ENCODE peak calls at places on chromosome 4, in seven cellular contexts. O is K562, E is A549, J is HCT116, P is GM12878, V is IMR-90, C is HepG2. R is an unnamed sample.

GRCh38 chr4:5374994-5375393 is 323.7 kb downstream of the STK32B start:
- DNase-seq in O (no peak), E (no peak), J (no peak), P (no peak), V (no peak), C (no peak), R (no peak)

GRCh38 chr4:1720163-1720983 is 750 bp downstream of the TMEM129 start:
- DNase-seq in O (peak), E (no peak), J (no peak), P (no peak), V (peak), C (no peak), R (no peak)

GRCh38 chr4:164251257-164251656 is 502.7 kb upstream of the SMIM31 start:
- DNase-seq in O (no peak), E (no peak), J (no peak), P (no peak), V (no peak), C (no peak), R (no peak)

GRCh38 chr4:176492648-176493302 is 173.0 kb downstream of the SPCS3 start:
- DNase-seq in O (no peak), E (no peak), J (no peak), P (peak), V (peak), C (no peak), R (no peak)

GRCh38 chr4:150368667-150369066 is 213.3 kb upstream of the MAB21L2 start:
- DNase-seq in O (no peak), E (no peak), J (no peak), P (no peak), V (peak), C (no peak), R (no peak)

GRCh38 chr4:40736910-40737309 is 12.8 kb upstream of the NSUN7 start:
- DNase-seq in O (peak), E (peak), J (peak), P (no peak), V (peak), C (peak), R (no peak)

GRCh38 chr4:164383187-164384181 is 370.4 kb upstream of the SMIM31 start:
- DNase-seq in O (no peak), E (peak), J (no peak), P (no peak), V (peak), C (no peak), R (peak)

GRCh38 chr4:185033072-185033471 is 14.8 kb downstream of the HELT start:
- DNase-seq in O (no peak), E (no peak), J (no peak), P (no peak), V (no peak), C (no peak), R (no peak)

GRCh38 chr4:72302981-72303704 is 265.9 kb downstream of the ADAMTS3 start:
- DNase-seq in O (peak), E (peak), J (peak), P (no peak), V (peak), C (peak), R (no peak)

GRCh38 chr4:127778102-127778501 is 4.0 kb upstream of the HSPA4L start:
- DNase-seq in O (no peak), E (no peak), J (no peak), P (no peak), V (no peak), C (peak), R (no peak)

GRCh38 chr4:52260507-52261302 is 209.6 kb downstream of the SPATA18 start:
- DNase-seq in O (no peak), E (no peak), J (no peak), P (no peak), V (no peak), C (no peak), R (no peak)

GRCh38 chr4:3407171-3407771 is 34.5 kb upstream of the HGFAC start:
- DNase-seq in O (no peak), E (no peak), J (no peak), P (no peak), V (no peak), C (no peak), R (no peak)

GRCh38 chr4:15162465-15163283 is 160.4 kb downstream of the CPEB2 start:
- DNase-seq in O (peak), E (peak), J (no peak), P (no peak), V (peak), C (peak), R (no peak)

GRCh38 chr4:125482822-125483221 is 168.1 kb downstream of the FAT4 start:
- DNase-seq in O (no peak), E (no peak), J (no peak), P (no peak), V (no peak), C (no peak), R (no peak)

GRCh38 chr4:153079824-153080486 is 124.3 kb upstream of the TRIM2 start:
- DNase-seq in O (no peak), E (no peak), J (no peak), P (no peak), V (no peak), C (no peak), R (no peak)

GRCh38 chr4:153082322-153083301 is 121.6 kb upstream of the TRIM2 start:
- DNase-seq in O (no peak), E (no peak), J (no peak), P (no peak), V (no peak), C (no peak), R (peak)

GRCh38 chr4:153081181-153081580 is 123.1 kb upstream of the TRIM2 start:
- DNase-seq in O (no peak), E (no peak), J (no peak), P (no peak), V (no peak), C (no peak), R (no peak)

GRCh38 chr4:153083447-153083921 is 120.8 kb upstream of the TRIM2 start:
- DNase-seq in O (peak), E (peak), J (peak), P (peak), V (peak), C (peak), R (peak)

DNA sequence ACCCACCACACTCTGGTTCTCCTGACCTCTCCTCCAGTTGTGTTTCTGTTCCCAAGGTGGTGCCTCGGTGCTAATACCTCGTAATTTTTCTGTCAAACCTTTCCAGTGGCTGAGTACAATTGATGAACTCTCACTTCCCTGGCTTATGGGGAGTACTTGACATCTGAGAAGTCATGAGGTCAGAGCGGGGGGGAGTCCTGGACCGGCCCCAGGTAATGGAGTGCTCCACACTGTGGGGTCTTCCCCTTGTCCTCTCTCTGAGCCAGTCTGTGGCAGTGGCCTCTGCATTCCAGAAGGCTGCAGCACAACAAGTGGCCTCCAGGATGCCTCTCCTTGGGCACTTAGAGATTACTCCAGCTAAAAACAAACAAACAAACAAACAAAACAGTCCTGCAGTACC is 122.5 kb upstream of the TRIM2 start:
- DNase-seq in O (no peak), E (no peak), J (no peak), P (no peak), V (no peak), C (no peak), R (no peak)
- H3K4me2 ChIP-seq in O (no peak), E (no peak), J (no peak), P (no peak), V (no peak), C (no peak), R (no peak)

GRCh38 chr4:189022441-189023035 is 883.3 kb downstream of the TRIML1 start:
- DNase-seq in O (no peak), E (no peak), J (no peak), P (no peak), V (peak), C (no peak), R (no peak)
- H3K27ac ChIP-seq in O (no peak), E (no peak), J (no peak), P (no peak), V (peak), C (no peak), R (no peak)

DNA sequence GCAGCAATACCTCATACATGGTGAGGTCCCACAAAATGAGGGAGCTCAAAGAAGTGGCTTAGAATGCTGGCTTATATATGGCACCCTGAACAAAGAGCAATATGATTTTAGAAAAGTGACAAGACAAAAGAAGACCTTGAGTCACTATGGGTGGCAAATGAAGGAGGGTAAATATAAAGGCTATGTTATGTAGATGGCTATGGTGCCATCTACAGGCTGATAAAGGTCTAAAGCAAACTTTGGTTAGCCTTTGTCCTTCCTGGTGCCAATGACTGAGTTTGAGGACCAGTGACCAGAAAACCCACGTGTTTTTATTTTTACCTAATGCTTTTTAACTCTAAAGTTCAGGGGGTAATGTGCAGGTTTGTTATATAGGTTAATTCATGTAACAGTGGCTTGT is 151.8 kb downstream of the CCNG2 start:
- DNase-seq in O (peak), E (peak), J (peak), P (no peak), V (peak), C (peak), R (no peak)
- TF ChIP-seq CEBPB in O (no peak), E (no peak), J (no peak), P (no peak), V (no peak), C (no peak), R (no peak)

GRCh38 chr4:53635697-53636483 is 44.6 kb upstream of the LNX1 start:
- DNase-seq in O (no peak), E (no peak), J (no peak), P (no peak), V (no peak), C (no peak), R (no peak)
- H3K4me2 ChIP-seq in O (no peak), E (no peak), J (no peak), P (no peak), V (no peak), C (no peak), R (no peak)

DNA sequence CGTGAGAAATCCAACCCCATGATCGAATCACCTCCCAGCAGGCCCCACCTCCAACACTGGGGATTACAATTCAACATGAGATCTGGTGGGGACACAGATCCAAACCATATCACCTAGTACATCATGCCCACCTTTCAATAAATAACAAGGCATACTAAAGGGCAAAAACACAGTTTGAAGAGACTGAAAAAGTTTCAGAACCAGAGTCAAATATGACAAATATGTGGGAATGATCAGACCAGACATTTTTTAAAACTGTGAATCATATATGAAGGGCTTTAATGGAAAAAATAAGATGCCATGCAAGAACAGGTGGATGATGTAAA is 167.3 kb downstream of the CAMK2D start:
- DNase-seq in O (no peak), E (no peak), J (no peak), P (no peak), V (no peak), C (no peak), R (no peak)
- H3K27ac ChIP-seq in O (no peak), E (no peak), J (no peak), P (no peak), V (no peak), C (no peak), R (no peak)

GRCh38 chr4:123546123-123546654 is 149.6 kb downstream of the SPRY1 start:
- DNase-seq in O (no peak), E (no peak), J (no peak), P (no peak), V (no peak), C (peak), R (no peak)
- TF ChIP-seq CEBPB in O (no peak), E (no peak), J (no peak), P (no peak), V (no peak), C (no peak), R (no peak)

GRCh38 chr4:168794881-168795280 is 215.2 kb downstream of the CBR4 start:
- DNase-seq in O (no peak), E (no peak), J (no peak), P (no peak), V (no peak), C (no peak), R (no peak)

GRCh38 chr4:168795346-168795745 is 214.7 kb downstream of the CBR4 start:
- DNase-seq in O (no peak), E (no peak), J (no peak), P (no peak), V (no peak), C (no peak), R (no peak)

GRCh38 chr4:168797176-168797575 is 212.9 kb downstream of the CBR4 start:
- DNase-seq in O (no peak), E (peak), J (no peak), P (no peak), V (peak), C (peak), R (no peak)

GRCh38 chr4:168797738-168798375 is 212.2 kb downstream of the CBR4 start:
- DNase-seq in O (no peak), E (no peak), J (no peak), P (no peak), V (no peak), C (no peak), R (no peak)

GRCh38 chr4:168796362-168797106 is 213.5 kb downstream of the CBR4 start:
- DNase-seq in O (no peak), E (peak), J (peak), P (no peak), V (peak), C (peak), R (no peak)
- H3K4me2 ChIP-seq in O (no peak), E (peak), J (peak), P (no peak), V (peak), C (peak), R (no peak)

GRCh38 chr4:39732728-39733127 is 34.8 kb downstream of the UBE2K start:
- DNase-seq in O (no peak), E (peak), J (no peak), P (no peak), V (peak), C (no peak), R (no peak)
- H3K27ac ChIP-seq in O (no peak), E (peak), J (no peak), P (peak), V (no peak), C (no peak), R (no peak)